ENCODE peak calls at places on chromosomes 1 and 21, in six cellular contexts. One of them, this sample, is unnamed.

GRCh38 chr1:24481098-24481497 is 21.5 kb upstream of the RCAN3 start:
- DNase-seq in AG09309: no peak
- DNase-seq in Peyer's patch: peak; percentile 69
- DNase-seq in uterus: no peak
- DNase-seq in DND-41: peak; percentile 84
- DNase-seq in mesothelial cell of epicardium: no peak
- DNase-seq in this sample: no peak

GRCh38 chr21:34916446-34916845 is 132.7 kb downstream of the RUNX1 start:
- DNase-seq in AG09309: no peak
- DNase-seq in Peyer's patch: no peak
- DNase-seq in uterus: no peak
- DNase-seq in DND-41: no peak
- DNase-seq in mesothelial cell of epicardium: no peak
- DNase-seq in this sample: no peak

GRCh38 chr1:151372411-151372934 is at the start of gene SELENBP1:
- DNase-seq in AG09309: no peak
- DNase-seq in Peyer's patch: peak; percentile 22
- DNase-seq in uterus: peak; percentile 83
- DNase-seq in DND-41: no peak
- DNase-seq in mesothelial cell of epicardium: peak; percentile 64
- DNase-seq in this sample: no peak

GRCh38 chr1:12177999-12178441 is 11.2 kb downstream of the TNFRSF1B start:
- DNase-seq in AG09309: peak; percentile 66
- DNase-seq in Peyer's patch: peak; percentile 74
- DNase-seq in uterus: peak; percentile 72
- DNase-seq in DND-41: peak; percentile 52
- DNase-seq in mesothelial cell of epicardium: no peak
- DNase-seq in this sample: no peak

GRCh38 chr1:72006092-72006491 is 276.2 kb downstream of the NEGR1 start:
- DNase-seq in AG09309: no peak
- DNase-seq in Peyer's patch: no peak
- DNase-seq in uterus: no peak
- DNase-seq in DND-41: no peak
- DNase-seq in mesothelial cell of epicardium: no peak
- DNase-seq in this sample: no peak

GRCh38 chr1:205440476-205441317 is 15.1 kb downstream of the BLACAT1 start:
- DNase-seq in AG09309: no peak
- DNase-seq in Peyer's patch: peak; percentile 59
- DNase-seq in uterus: peak; percentile 49
- DNase-seq in DND-41: peak; percentile 42
- DNase-seq in mesothelial cell of epicardium: no peak
- DNase-seq in this sample: no peak

GRCh38 chr1:116508984-116509980 is 61.5 kb downstream of the CD58 start:
- DNase-seq in AG09309: peak; percentile 68
- DNase-seq in Peyer's patch: no peak
- DNase-seq in uterus: no peak
- DNase-seq in DND-41: no peak
- DNase-seq in mesothelial cell of epicardium: no peak
- DNase-seq in this sample: no peak

GRCh38 chr1:111320066-111320879 is 29.6 kb downstream of the CHIA start:
- DNase-seq in AG09309: no peak
- DNase-seq in Peyer's patch: no peak
- DNase-seq in uterus: no peak
- DNase-seq in DND-41: peak; percentile 57
- DNase-seq in mesothelial cell of epicardium: no peak
- DNase-seq in this sample: no peak

GRCh38 chr21:37028579-37028978 is 22.1 kb downstream of the RIPPLY3 start:
- DNase-seq in AG09309: no peak
- DNase-seq in Peyer's patch: no peak
- DNase-seq in uterus: no peak
- DNase-seq in DND-41: no peak
- DNase-seq in mesothelial cell of epicardium: no peak
- DNase-seq in this sample: no peak

GRCh38 chr21:37032877-37033471 is 26.5 kb downstream of the RIPPLY3 start:
- DNase-seq in AG09309: peak; percentile 34
- DNase-seq in Peyer's patch: no peak
- DNase-seq in uterus: no peak
- DNase-seq in DND-41: no peak
- DNase-seq in mesothelial cell of epicardium: no peak
- DNase-seq in this sample: no peak

GRCh38 chr21:37036177-37036576 is 29.7 kb downstream of the RIPPLY3 start:
- DNase-seq in AG09309: no peak
- DNase-seq in Peyer's patch: no peak
- DNase-seq in uterus: no peak
- DNase-seq in DND-41: no peak
- DNase-seq in mesothelial cell of epicardium: no peak
- DNase-seq in this sample: no peak

GRCh38 chr21:37030864-37031263 is 24.4 kb downstream of the RIPPLY3 start:
- DNase-seq in AG09309: no peak
- DNase-seq in Peyer's patch: no peak
- DNase-seq in uterus: no peak
- DNase-seq in DND-41: no peak
- DNase-seq in mesothelial cell of epicardium: no peak
- DNase-seq in this sample: no peak

GRCh38 chr21:37032293-37032692 is 25.8 kb downstream of the RIPPLY3 start:
- DNase-seq in AG09309: no peak
- DNase-seq in Peyer's patch: no peak
- DNase-seq in uterus: no peak
- DNase-seq in DND-41: peak; percentile 12
- DNase-seq in mesothelial cell of epicardium: no peak
- DNase-seq in this sample: no peak
- TF ChIP-seq CTCF in AG09309: no peak
- TF ChIP-seq CTCF in Peyer's patch: no peak
- TF ChIP-seq CTCF in uterus: no peak
- TF ChIP-seq CTCF in DND-41: no peak
- TF ChIP-seq CTCF in mesothelial cell of epicardium: no peak
- TF ChIP-seq CTCF in this sample: no peak

DNA sequence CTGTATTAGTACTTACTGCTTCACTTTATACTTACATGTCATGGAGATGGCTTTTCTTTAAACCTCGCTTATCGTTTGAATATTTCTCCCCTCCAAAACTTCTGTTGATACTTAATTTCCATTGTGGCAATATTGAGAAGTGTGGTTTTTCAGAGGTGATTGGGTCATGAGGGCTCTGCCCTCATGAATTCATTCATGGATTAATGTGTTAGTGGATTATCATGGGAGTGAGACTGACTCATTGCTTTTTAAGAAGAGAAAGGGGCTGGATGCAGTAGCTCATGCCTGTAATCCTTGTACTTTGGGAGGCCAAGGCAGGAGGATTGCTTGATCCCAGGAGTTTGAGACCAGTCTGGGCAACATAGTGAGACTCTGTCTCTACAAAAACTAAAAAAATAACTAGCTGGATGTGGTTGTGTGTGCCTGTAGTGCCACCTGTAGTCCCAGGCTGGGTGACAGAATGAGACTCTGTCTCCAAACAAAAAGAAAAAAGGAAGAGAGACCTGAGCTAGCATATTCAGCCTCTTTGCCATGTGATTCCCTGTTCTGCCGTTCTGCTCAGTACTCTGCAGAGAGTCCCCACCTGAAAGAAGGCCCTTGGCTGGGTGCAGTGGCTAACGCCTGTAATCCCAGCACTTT is 30.2 kb downstream of the RABGAP1L start:
- DNase-seq in AG09309: no peak
- DNase-seq in Peyer's patch: no peak
- DNase-seq in uterus: no peak
- DNase-seq in DND-41: no peak
- DNase-seq in mesothelial cell of epicardium: no peak
- DNase-seq in this sample: no peak
- TF ChIP-seq CTCF in AG09309: no peak
- TF ChIP-seq CTCF in Peyer's patch: no peak
- TF ChIP-seq CTCF in uterus: no peak
- TF ChIP-seq CTCF in DND-41: peak; percentile 30
- TF ChIP-seq CTCF in mesothelial cell of epicardium: no peak
- TF ChIP-seq CTCF in this sample: no peak

GRCh38 chr1:27934818-27935549 is at the start of gene SMPDL3B:
- DNase-seq in AG09309: no peak
- DNase-seq in Peyer's patch: no peak
- DNase-seq in uterus: no peak
- DNase-seq in DND-41: no peak
- DNase-seq in mesothelial cell of epicardium: peak; percentile 55
- DNase-seq in this sample: no peak
- TF ChIP-seq CTCF in AG09309: no peak
- TF ChIP-seq CTCF in Peyer's patch: no peak
- TF ChIP-seq CTCF in uterus: no peak
- TF ChIP-seq CTCF in DND-41: no peak
- TF ChIP-seq CTCF in mesothelial cell of epicardium: no peak
- TF ChIP-seq CTCF in this sample: peak; percentile 39

GRCh38 chr1:30135729-30136128 is 587.7 kb downstream of the MATN1 start:
- DNase-seq in AG09309: no peak
- DNase-seq in Peyer's patch: no peak
- DNase-seq in uterus: no peak
- DNase-seq in DND-41: no peak
- DNase-seq in mesothelial cell of epicardium: no peak
- DNase-seq in this sample: no peak

GRCh38 chr1:30132602-30133271 is 590.6 kb downstream of the MATN1 start:
- DNase-seq in AG09309: no peak
- DNase-seq in Peyer's patch: no peak
- DNase-seq in uterus: no peak
- DNase-seq in DND-41: no peak
- DNase-seq in mesothelial cell of epicardium: no peak
- DNase-seq in this sample: no peak

GRCh38 chr1:30134466-30135217 is 588.7 kb downstream of the MATN1 start:
- DNase-seq in AG09309: no peak
- DNase-seq in Peyer's patch: no peak
- DNase-seq in uterus: no peak
- DNase-seq in DND-41: no peak
- DNase-seq in mesothelial cell of epicardium: no peak
- DNase-seq in this sample: no peak

GRCh38 chr1:30130106-30130505 is 593.3 kb downstream of the MATN1 start:
- DNase-seq in AG09309: no peak
- DNase-seq in Peyer's patch: no peak
- DNase-seq in uterus: no peak
- DNase-seq in DND-41: no peak
- DNase-seq in mesothelial cell of epicardium: no peak
- DNase-seq in this sample: no peak

GRCh38 chr1:30133414-30134055 is 589.9 kb downstream of the MATN1 start:
- DNase-seq in AG09309: no peak
- DNase-seq in Peyer's patch: no peak
- DNase-seq in uterus: no peak
- DNase-seq in DND-41: no peak
- DNase-seq in mesothelial cell of epicardium: no peak
- DNase-seq in this sample: no peak
- TF ChIP-seq CTCF in AG09309: no peak
- TF ChIP-seq CTCF in Peyer's patch: no peak
- TF ChIP-seq CTCF in uterus: no peak
- TF ChIP-seq CTCF in DND-41: no peak
- TF ChIP-seq CTCF in mesothelial cell of epicardium: no peak
- TF ChIP-seq CTCF in this sample: no peak

DNA sequence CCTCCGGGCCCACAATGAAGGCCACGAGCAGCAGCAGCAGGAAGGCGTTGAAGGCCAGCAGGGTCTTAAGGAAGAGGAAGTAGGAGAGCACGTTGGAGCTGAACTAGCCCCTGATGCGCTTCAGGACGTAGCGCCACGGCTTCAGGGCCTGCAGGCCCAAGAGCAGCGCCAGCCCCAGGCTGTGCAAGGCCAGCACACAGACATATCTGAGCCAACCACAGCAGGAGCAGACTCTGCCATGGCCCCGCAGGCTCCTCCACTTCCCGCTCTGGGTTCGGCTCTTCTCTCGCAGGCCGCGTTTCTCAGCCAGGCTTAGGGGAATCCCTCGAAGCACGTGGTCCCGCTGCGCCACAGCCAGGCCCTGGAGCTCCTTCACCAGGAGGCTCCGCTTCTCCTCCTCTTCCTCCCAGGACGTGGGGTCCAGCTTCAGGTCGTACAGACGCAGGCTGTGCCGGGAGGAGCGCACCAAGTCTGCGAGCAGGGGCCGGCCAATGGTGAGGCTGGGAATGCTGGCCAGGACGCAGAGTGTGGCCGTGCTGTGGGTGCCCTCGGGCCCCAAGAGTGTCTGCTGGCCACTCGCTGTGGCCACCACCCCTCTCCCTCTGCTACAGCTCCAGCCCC is 41.7 kb downstream of the ZNF691 start:
- DNase-seq in AG09309: no peak
- DNase-seq in Peyer's patch: no peak
- DNase-seq in uterus: no peak
- DNase-seq in DND-41: no peak
- DNase-seq in mesothelial cell of epicardium: no peak
- DNase-seq in this sample: no peak
- TF ChIP-seq CTCF in AG09309: no peak
- TF ChIP-seq CTCF in Peyer's patch: no peak
- TF ChIP-seq CTCF in uterus: no peak
- TF ChIP-seq CTCF in DND-41: no peak
- TF ChIP-seq CTCF in mesothelial cell of epicardium: no peak
- TF ChIP-seq CTCF in this sample: no peak

DNA sequence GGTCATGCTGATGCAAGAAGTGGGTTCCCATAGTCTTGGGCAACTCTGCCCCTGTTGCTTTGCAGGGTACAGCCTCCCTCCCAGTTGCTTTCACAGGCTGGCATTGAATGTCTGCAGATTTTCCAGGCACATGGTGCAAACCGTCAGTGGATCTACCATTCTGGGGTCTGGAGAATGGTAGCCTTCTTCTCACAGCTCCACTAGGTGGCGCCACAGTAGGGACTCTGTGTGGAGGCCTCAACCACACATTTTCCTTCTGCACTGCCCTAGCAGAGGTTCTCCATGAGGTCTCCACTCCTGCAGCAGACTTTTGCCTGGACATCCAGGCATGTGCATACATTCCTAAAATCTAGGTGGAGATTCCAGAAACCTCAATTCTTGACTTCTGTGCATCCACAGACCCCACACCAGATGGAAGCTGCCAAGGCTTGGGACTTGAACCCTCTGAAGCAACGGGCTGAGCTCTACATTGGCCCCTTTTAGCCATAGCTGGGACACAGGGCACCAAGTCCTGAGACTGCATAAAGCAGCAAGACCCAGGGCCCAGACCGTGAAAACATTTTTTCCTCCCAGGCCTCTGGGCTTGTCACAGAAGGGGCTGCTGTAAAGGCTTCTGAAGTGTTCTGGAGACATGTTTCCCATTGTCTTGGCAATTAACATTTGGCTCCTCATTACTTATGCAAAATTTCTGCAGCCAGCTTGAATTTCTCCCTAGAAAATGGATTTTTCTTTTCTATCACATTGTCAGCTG is 466.2 kb upstream of the PBX1 start:
- DNase-seq in AG09309: no peak
- DNase-seq in Peyer's patch: no peak
- DNase-seq in uterus: no peak
- DNase-seq in DND-41: peak; percentile 6
- DNase-seq in mesothelial cell of epicardium: no peak
- DNase-seq in this sample: no peak
- TF ChIP-seq CTCF in AG09309: peak; percentile 26
- TF ChIP-seq CTCF in Peyer's patch: no peak
- TF ChIP-seq CTCF in uterus: no peak
- TF ChIP-seq CTCF in DND-41: peak; percentile 43
- TF ChIP-seq CTCF in mesothelial cell of epicardium: no peak
- TF ChIP-seq CTCF in this sample: peak; percentile 41